ENCODE peak calls at places on chromosome 22, in seven cellular contexts. I, U, H, S, X, L and F are unnamed samples.

GRCh38 chr22:43014876-43015676 is at the start of gene PACSIN2:
- DNase-seq in U (peak; percentile 95), L (peak; percentile 100), S (peak; percentile 98), H (peak; percentile 100), X (peak; percentile 93), I (peak; percentile 99), F (peak; percentile 99)

GRCh38 chr22:17674152-17674551 is 35.6 kb downstream of the BCL2L13 start:
- DNase-seq in I (no peak), X (no peak), U (no peak), L (no peak), H (no peak), S (no peak), F (no peak)

GRCh38 chr22:25360891-25361645 is 141.6 kb downstream of the CRYBB2 start:
- DNase-seq in H (no peak), L (no peak), I (no peak), X (no peak), U (no peak), S (no peak), F (no peak)

GRCh38 chr22:20206709-20207215 is 55.9 kb upstream of the CCDC188 start:
- DNase-seq in L (no peak), S (no peak), H (peak; percentile 58), U (no peak), X (no peak), I (peak; percentile 60), F (peak; percentile 54)

GRCh38 chr22:44213489-44214043 is 32.8 kb downstream of the PARVG start:
- DNase-seq in S (no peak), L (no peak), U (no peak), I (no peak), X (no peak), H (peak; percentile 3), F (no peak)

GRCh38 chr22:19849800-19850481 is 4.7 kb downstream of the GNB1L start:
- DNase-seq in H (peak; percentile 74), X (peak; percentile 46), I (no peak), L (no peak), S (no peak), U (peak; percentile 85), F (no peak)

GRCh38 chr22:46446799-46447198 is 90.6 kb downstream of the CELSR1 start:
- DNase-seq in S (no peak), U (no peak), X (no peak), H (no peak), L (no peak), I (no peak), F (no peak)

GRCh38 chr22:44047891-44048301 is 23.8 kb downstream of the PARVB start:
- DNase-seq in I (peak; percentile 6), L (no peak), U (no peak), H (no peak), S (no peak), X (no peak), F (no peak)

GRCh38 chr22:48404004-48404403 is 1423.7 kb downstream of the BRD1 start:
- DNase-seq in I (no peak), L (no peak), S (no peak), H (no peak), U (no peak), X (no peak), F (no peak)

GRCh38 chr22:33104192-33104591 is 46.0 kb upstream of the SYN3 start:
- DNase-seq in S (no peak), X (no peak), U (no peak), L (no peak), I (no peak), H (no peak), F (no peak)

GRCh38 chr22:18970180-18970947 is 34.3 kb upstream of the PRODH start:
- DNase-seq in X (no peak), H (peak; percentile 87), U (no peak), L (peak; percentile 86), S (peak; percentile 30), I (peak; percentile 47), F (no peak)

DNA sequence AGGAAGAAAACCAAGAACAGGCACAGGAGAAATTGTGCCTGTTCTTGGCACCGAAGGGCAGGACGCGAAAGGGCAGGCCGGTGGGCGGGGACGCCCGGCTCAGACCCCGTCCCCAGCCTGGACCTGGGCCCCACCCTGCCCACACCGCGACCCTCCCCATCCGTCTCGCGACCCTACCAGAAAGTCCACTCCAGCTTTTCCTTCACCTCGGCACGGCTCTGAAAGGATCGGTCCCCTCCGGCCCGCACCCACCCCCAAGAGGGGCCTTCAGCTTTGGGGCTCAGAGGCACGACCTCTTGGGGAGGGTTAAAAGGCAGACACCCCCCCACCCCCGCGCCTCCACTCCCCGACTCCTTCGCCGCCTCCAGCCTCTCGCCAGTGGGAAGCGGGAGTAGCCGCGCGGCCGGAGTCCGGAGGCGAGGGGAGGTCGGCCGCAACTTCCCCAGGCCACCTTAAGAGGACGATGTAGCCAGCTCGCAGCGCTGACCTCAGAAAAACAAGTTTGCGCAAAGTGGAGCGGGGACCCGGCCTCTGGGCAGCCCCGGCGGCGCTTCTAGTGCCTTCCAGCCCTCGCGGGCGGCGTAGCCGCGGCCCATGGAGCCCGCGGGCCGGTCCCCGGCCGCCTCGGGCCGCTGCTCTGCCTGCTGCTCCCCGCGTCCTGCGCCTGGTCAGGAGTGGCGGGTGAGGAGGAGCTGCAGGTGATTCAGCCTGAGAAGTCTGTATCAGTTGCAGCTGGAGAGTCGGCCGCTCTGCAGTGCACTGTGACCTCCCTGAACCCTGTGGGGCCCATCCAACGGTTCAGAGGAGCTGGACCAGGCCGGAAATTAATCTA is 4.3 kb downstream of the SEC14L6 start:
- DNase-seq in X (no peak), S (peak; percentile 28), L (peak; percentile 73), H (peak; percentile 85), I (peak; percentile 27), U (no peak), F (no peak)
- H3K9ac ChIP-seq in X (no peak overlapping the region), S (no peak overlapping the region), L (no peak overlapping the region), H (no peak overlapping the region), I (no peak overlapping the region), U (no peak overlapping the region), F (no peak overlapping the region)

DNA sequence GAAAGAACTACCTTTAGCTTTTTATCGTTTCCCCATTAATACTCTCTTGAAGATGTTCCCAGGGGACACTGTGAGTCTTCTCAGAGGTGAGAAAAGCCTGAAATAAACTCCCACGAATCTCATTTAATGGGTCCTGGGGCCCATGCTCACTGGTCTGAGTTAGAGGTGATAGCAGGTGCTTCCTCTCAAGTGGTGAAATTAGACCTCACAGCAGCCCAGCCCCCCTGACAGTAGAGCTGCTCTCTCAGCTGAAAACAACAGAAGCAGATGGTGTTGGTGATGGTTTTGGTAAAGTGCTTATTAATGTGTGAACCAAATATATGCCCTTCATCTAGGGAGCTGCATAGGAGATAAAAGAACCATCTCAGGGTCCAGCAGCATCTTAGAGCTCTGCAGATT is 76.8 kb upstream of the VPREB1 start:
- DNase-seq in H (no peak), S (no peak), X (no peak), L (no peak), U (no peak), I (no peak), F (peak; percentile 97)
- H3K27me3 ChIP-seq in H (peaks cover 94% of the 10 kb centered on the region), S (no peaks in the 10 kb centered on the region), X (peaks cover 8% of the 10 kb centered on the region), L (peaks cover 100% of the 10 kb centered on the region), U (peaks cover 21% of the 10 kb centered on the region), I (peaks cover 4% of the 10 kb centered on the region), F (no peaks in the 10 kb centered on the region)

GRCh38 chr22:40030026-40030756 is 35.4 kb downstream of the FAM83F start:
- DNase-seq in L (peak; percentile 1), I (no peak), H (no peak), S (no peak), U (no peak), X (no peak), F (no peak)
- H3K27ac ChIP-seq in L (no peak overlapping the region), I (no peak overlapping the region), H (no peak overlapping the region), S (no peak overlapping the region), U (no peak overlapping the region), X (no peak overlapping the region), F (no peak overlapping the region)

GRCh38 chr22:22746963-22747933 is 102.8 kb downstream of the GGTLC2 start:
- DNase-seq in U (no peak), L (no peak), I (no peak), X (no peak), H (no peak), S (no peak), F (peak; percentile 82)

GRCh38 chr22:22744412-22745224 is 100.2 kb downstream of the GGTLC2 start:
- DNase-seq in I (no peak), L (no peak), U (no peak), H (no peak), X (no peak), S (no peak), F (no peak)

GRCh38 chr22:22743128-22743760 is 98.8 kb downstream of the GGTLC2 start:
- DNase-seq in H (no peak), L (no peak), I (no peak), X (no peak), S (no peak), U (no peak), F (no peak)

GRCh38 chr22:22746061-22746962 is 101.9 kb downstream of the GGTLC2 start:
- DNase-seq in X (no peak), L (no peak), U (no peak), S (no peak), I (no peak), H (no peak), F (no peak)

DNA sequence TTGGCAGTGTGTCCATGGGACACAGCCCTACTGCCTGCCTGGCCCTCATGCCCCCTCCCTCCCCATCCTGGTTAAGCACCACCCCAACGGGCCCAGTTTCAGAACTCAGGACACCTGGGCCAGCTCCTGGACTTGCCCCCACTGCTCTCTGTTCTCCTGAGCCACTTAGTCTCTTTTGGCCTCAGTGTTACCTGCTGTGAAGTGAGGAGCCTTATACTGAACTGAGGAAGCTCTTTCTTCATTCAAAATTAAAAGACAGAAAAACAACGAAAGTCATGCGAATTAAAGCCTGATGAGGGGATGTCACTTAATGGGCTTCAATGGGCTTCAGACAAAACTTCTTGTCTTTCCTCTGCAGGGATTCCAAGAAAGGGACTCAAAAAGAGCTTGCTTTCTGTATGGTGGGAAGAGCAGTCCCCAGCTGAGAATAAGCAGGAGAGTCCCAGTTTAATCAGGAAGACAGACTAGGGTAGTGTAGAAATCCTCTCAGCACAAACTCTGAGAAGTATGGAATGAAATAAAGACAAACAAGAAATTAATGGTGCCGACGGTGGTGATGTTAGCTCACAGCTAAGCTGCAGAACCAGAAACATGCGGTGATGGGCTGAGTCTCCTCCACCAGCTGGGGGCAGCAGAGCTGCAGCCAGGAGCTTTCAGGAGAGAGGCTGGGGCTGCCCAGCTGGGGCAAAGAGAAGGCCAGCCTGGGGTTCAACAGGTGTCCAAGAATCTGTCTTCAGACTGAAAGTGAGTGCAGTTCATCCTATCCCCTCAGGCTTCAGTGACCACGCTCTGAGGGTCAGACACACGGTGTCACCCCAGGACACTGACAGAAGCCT is 101.0 kb downstream of the GGTLC2 start:
- DNase-seq in H (peak; percentile 87), X (no peak), I (peak; percentile 61), L (peak; percentile 71), U (peak; percentile 51), S (no peak), F (peak; percentile 87)
- H3K9ac ChIP-seq in H (no peak overlapping the region), X (no peak overlapping the region), I (no peak overlapping the region), L (no peak overlapping the region), U (no peak overlapping the region), S (no peak overlapping the region), F (no peak overlapping the region)

DNA sequence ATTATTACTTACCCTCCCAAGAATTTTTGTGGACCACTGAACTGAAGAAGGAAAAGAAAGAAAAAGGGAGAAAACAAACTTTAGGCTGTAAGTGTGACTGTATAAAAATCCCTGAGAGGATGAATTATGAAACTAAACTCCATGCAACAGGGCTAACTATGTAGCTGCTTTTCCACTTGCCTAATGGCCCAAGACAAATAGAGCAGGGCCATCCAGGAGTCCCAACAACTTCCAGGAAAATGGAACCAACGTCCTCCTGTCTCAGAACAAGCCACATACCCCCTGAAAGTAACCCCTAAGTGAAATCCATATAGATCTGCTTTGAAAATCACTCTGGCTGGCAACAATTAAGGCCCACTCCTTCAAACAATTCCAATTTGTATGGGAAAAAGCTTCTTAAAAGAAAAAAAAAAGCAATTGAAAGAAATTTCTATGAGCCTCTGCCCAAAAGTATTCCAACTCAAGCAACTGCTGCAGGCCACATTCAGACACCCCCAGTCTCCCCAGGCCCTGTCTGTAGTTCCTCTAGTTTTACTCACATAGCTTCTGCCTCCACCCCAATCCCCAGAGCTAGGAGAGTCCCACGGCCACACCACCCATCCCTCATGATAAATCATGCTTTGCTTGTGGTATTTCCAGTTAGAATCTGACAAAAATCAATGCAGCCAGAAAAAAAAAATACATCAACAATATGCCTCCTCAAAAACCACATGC is 12.7 kb downstream of the RBFOX2 start:
- DNase-seq in L (no peak), S (peak; percentile 62), I (peak; percentile 43), H (no peak), X (no peak), U (no peak), F (peak; percentile 53)
- H3K27me3 ChIP-seq in L (no peaks in the 10 kb centered on the region), S (no peaks in the 10 kb centered on the region), I (no peaks in the 10 kb centered on the region), H (peaks cover 12% of the 10 kb centered on the region), X (no peaks in the 10 kb centered on the region), U (no peaks in the 10 kb centered on the region), F (no peaks in the 10 kb centered on the region)